ENCODE peak calls at places on chromosomes 6 and 20, in six cellular contexts. J is gastrocnemius medialis, S is tibial nerve, R is GM12878, P is IMR-90, U is heart left ventricle. I is an unnamed sample. For H3K27me3, the result is how much of the 10 kb centered on the place peaks cover.

GRCh38 chr20:10609276-10609675 is 64.5 kb downstream of the JAG1 start:
- DNase-seq in S (peak), U (peak), P (peak), J (peak), R (no peak), I (no peak)

GRCh38 chr20:38550274-38550673 is 30.7 kb upstream of the ADIG start:
- DNase-seq in U (no peak), R (no peak), P (no peak), S (no peak), J (no peak), I (no peak)

GRCh38 chr20:37071481-37071911 is 24.3 kb downstream of the RBL1 start:
- DNase-seq in R (peak), P (peak), S (no peak), U (no peak), J (no peak), I (no peak)

GRCh38 chr6:28953039-28953872 is 29.5 kb upstream of the TRIM27 start:
- DNase-seq in P (peak), J (no peak), U (no peak), S (no peak), R (peak), I (no peak)

GRCh38 chr20:11178946-11179654 is 505.3 kb upstream of the JAG1 start:
- DNase-seq in S (no peak), P (peak), R (no peak), J (no peak), U (no peak), I (no peak)

GRCh38 chr20:29409833-29410804 is 1847.3 kb upstream of the DEFB115 start:
- DNase-seq in P (no peak), R (no peak), U (no peak), S (no peak), J (no peak), I (no peak)

GRCh38 chr6:137111296-137112066 is 62.0 kb downstream of the IL22RA2 start:
- DNase-seq in U (no peak), R (no peak), P (no peak), J (no peak), S (no peak), I (no peak)

GRCh38 chr6:63460971-63461370 is 111.3 kb upstream of the LOC128125822 start:
- DNase-seq in R (no peak), S (no peak), J (no peak), P (no peak), U (no peak), I (no peak)

GRCh38 chr6:37630281-37630799 is 67.3 kb downstream of the MDGA1 start:
- DNase-seq in J (peak), R (no peak), S (no peak), P (peak), U (peak), I (no peak)

GRCh38 chr6:41568202-41568584 is 22.0 kb downstream of the FOXP4 start:
- DNase-seq in P (no peak), J (no peak), S (no peak), R (no peak), U (no peak), I (no peak)

GRCh38 chr6:151068761-151069312 is 170.9 kb upstream of the AKAP12 start:
- DNase-seq in J (no peak), S (no peak), R (no peak), U (no peak), P (peak), I (no peak)

GRCh38 chr6:11277275-11278206 is 45.1 kb upstream of the NEDD9 start:
- DNase-seq in U (peak), R (peak), J (no peak), S (no peak), P (peak), I (no peak)

GRCh38 chr6:51533962-51534361 is 553.5 kb downstream of the PKHD1 start:
- DNase-seq in U (no peak), S (no peak), R (no peak), J (no peak), P (no peak), I (no peak)

DNA sequence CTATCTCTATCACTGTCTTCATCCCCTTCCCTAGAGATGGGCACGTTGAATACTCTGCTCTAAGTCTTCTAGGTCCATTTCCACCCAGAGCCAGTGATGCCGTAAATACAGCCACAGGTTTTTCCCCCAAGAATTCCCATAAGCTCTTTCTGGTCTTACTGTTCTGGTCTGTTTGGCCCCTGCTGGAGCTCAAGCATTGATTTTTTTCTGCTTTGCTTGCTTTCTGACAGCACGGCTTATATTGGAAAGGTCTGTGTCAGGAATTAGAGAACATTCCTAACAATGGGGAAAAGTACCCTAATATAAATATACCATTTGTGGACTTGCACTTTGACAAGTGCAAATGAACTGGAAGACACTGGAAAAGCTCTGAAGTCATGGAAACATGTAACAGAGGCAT is 302.6 kb downstream of the TSHZ2 start:
- DNase-seq in R (no peak), S (no peak), U (no peak), J (no peak), P (no peak), I (no peak)
- TF ChIP-seq CTCF in R (no peak), S (no peak), U (no peak), J (no peak), P (no peak), I (no peak)

DNA sequence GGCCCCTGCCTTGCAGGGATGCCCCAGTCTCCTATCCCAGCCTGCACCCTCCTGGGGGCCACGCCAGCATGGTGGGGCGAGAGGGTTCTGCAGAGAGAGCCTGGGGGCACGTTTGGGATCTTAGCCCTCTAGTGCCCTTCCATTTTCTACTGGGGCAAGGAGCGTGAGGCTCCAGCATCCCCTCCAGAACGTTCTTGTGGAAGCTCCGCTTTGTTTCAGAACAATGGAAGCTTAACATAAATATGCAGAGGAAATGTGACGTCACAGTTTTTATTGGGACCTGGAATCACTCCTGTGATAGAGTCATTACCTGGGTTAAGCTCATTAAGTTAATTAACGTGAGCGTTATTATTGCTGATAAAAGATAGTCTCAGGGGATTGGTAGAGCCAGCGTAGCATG is 19.6 kb downstream of the BHLHE23 start:
- DNase-seq in J (no peak), S (no peak), R (no peak), P (no peak), U (no peak), I (no peak)
- H3K27me3 ChIP-seq in J (half or more), S (half or more), R (under half), P (half or more), U (under half), I (half or more)

DNA sequence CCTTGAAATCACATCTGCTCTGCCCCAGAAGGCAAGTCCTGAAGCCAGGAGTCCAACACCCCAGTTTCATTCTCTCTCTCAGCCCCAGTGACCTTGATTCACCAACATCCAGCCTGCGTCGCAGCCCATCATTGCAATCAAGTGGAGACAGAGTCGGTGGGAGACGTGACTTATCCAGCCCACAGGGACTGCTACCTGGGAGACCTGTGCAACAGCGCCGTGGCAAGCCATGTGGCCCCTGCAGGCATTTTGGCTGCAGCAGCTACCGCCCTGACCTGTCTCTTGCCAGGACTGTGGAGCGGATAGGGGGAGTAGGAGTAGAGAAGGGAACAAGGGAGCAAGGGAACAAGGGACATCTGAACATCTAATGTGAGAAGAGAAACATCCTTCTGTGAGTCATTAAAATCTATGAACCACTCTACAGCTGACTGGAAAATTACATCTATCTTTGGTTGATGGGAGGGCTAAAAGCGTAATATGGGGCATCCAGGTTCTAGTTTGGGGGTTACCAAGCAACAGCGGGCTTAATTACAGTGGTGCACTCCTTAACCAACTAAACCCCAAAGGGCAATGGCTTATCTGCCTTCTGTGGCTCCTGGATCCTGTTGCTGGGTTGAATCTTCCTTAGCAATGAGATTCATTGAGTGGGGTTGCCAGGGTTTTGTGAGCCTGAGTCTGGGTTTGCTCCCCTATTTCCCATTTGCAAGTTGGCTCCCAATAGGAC is 2.5 kb downstream of the LY6G6D start:
- DNase-seq in R (no peak), S (no peak), J (no peak), U (no peak), P (no peak), I (no peak)
- TF ChIP-seq POLR2A in R (no peak), S (no peak), J (no peak), U (no peak), P (no peak), I (no peak)

GRCh38 chr6:43798688-43799444 is 28.9 kb downstream of the VEGFA start:
- DNase-seq in R (peak), S (no peak), P (peak), U (peak), J (peak), I (no peak)

GRCh38 chr6:43801489-43802181 is 31.6 kb downstream of the VEGFA start:
- DNase-seq in J (no peak), U (no peak), R (no peak), P (no peak), S (no peak), I (no peak)

GRCh38 chr6:43803055-43803782 is 33.2 kb downstream of the VEGFA start:
- DNase-seq in J (no peak), R (no peak), U (no peak), P (no peak), S (no peak), I (no peak)

GRCh38 chr6:43799671-43800623 is 29.9 kb downstream of the VEGFA start:
- DNase-seq in S (no peak), U (no peak), R (no peak), P (no peak), J (no peak), I (no peak)

DNA sequence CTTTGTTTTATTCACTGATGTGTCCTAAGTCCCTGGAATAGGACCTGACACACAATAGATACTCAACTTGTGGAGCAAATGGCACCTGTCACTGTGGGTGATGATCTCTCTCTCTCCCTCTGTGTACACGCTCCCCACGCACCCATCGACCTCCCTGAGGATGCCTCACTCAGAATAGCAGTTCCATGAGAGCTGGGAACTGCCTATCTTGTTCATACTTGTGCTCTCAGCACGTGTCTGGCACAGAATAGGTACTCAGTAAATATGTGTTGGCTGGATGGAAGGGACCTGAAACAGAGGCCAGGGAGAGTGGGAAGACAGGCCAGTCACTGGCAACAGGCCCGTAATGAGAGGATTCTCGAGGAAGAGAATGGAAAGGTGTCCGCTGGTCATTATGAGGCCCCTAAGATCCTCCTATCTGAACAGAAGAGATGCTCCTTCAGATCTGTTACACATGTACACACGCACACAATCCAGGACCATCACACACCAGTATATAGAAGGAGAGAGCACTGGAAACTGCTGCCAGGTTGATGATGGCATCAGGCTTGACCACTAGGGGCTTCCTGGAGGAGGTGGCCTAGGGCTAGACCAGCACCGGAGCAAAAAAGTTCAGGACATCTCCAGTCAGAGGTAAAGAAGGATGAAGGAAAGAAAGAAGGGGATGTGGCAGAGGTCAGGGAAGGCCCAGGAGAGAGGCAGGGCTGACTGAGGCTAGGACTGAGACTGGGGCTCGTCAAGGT is 30.9 kb downstream of the VEGFA start:
- DNase-seq in P (no peak), S (no peak), J (no peak), U (no peak), R (no peak), I (no peak)
- TF ChIP-seq CTCF in P (no peak), S (no peak), J (peak), U (no peak), R (no peak), I (no peak)

DNA sequence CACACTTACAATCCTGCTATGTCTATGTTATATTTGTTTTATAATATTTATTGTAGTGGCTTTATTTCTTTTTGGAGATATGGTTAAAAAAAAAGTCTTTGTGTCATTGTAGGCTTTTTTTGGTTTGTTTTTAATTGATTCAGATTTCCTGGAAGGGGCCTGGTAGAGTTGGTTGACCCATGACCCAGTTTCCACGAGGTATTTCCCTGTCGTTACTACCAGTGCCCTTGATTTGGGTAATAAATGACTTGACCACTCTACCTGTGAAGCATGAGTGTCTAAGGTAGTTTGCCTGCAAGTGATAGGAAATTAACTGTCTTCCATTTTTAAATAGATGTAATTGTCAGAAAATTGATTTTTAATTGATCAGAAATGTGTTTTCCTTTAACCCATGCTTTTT is 121.0 kb downstream of the JARID2 start:
- DNase-seq in U (no peak), S (no peak), P (no peak), R (no peak), J (no peak), I (no peak)
- H3K27me3 ChIP-seq in U (under half), S (under half), P (under half), R (under half), J (under half), I (under half)

I was measured in suprapubic skin.